ENCODE peak calls at places on chromosomes 7 and 10, in nine cellular contexts. O, Q, T, B, H, R, J, W and F are unnamed samples.

GRCh38 chr7:37714606-37715005 is 31.0 kb downstream of the GPR141 start:
- DNase-seq in O (no peak), Q (no peak), T (no peak), B (no peak), H (no peak), R (no peak), J (no peak), W (no peak), F (no peak)

GRCh38 chr7:42414028-42414427 is 177.0 kb upstream of the GLI3 start:
- DNase-seq in O (no peak), Q (no peak), T (no peak), B (no peak), H (no peak), R (no peak), J (no peak), W (no peak), F (no peak)

GRCh38 chr10:123402656-123403055 is 248.5 kb downstream of the BUB3 start:
- DNase-seq in O (no peak), Q (peak), T (peak), B (no peak), H (no peak), R (no peak), J (no peak), W (peak), F (no peak)

GRCh38 chr10:116765549-116766162 is 23.3 kb upstream of the HSPA12A start:
- DNase-seq in O (no peak), Q (peak), T (peak), B (no peak), H (peak), R (no peak), J (no peak), W (no peak), F (no peak)

GRCh38 chr10:102135956-102136526 is 3.2 kb downstream of the PPRC1 start:
- DNase-seq in O (no peak), Q (no peak), T (no peak), B (no peak), H (no peak), R (no peak), J (no peak), W (no peak), F (no peak)

GRCh38 chr7:43175525-43176200 is 63.2 kb downstream of the HECW1 start:
- DNase-seq in O (no peak), Q (no peak), T (no peak), B (no peak), H (no peak), R (no peak), J (no peak), W (no peak), F (no peak)

GRCh38 chr7:81803267-81803666 is 33.4 kb upstream of the HGF start:
- DNase-seq in O (no peak), Q (no peak), T (no peak), B (no peak), H (no peak), R (no peak), J (no peak), W (no peak), F (no peak)

GRCh38 chr7:6011541-6011940 is 2.5 kb downstream of the AIMP2 start:
- DNase-seq in O (no peak), Q (no peak), T (no peak), B (no peak), H (no peak), R (no peak), J (no peak), W (no peak), F (no peak)

GRCh38 chr7:90345548-90346319 is 782 bp upstream of the GTPBP10 start:
- DNase-seq in O (no peak), Q (peak), T (peak), B (no peak), H (peak), R (no peak), J (no peak), W (no peak), F (no peak)

GRCh38 chr7:127566242-127566641 is 19.2 kb downstream of the GCC1 start:
- DNase-seq in O (no peak), Q (no peak), T (no peak), B (no peak), H (no peak), R (no peak), J (no peak), W (no peak), F (no peak)

GRCh38 chr10:12645449-12645848 is 296.1 kb downstream of the CAMK1D start:
- DNase-seq in O (no peak), Q (no peak), T (no peak), B (no peak), H (no peak), R (no peak), J (no peak), W (no peak), F (no peak)
- TF ChIP-seq CTCF in O (no peak), Q (no peak), T (no peak), B (no peak), H (no peak), R (no peak), J (no peak), W (no peak), F (no peak)

GRCh38 chr7:86598721-86599120 is 45.0 kb upstream of the GRM3 start:
- DNase-seq in O (no peak), Q (no peak), T (no peak), B (no peak), H (no peak), R (no peak), J (no peak), W (no peak), F (no peak)

GRCh38 chr7:86600506-86601290 is 43.0 kb upstream of the GRM3 start:
- DNase-seq in O (no peak), Q (no peak), T (no peak), B (no peak), H (no peak), R (no peak), J (no peak), W (no peak), F (no peak)

GRCh38 chr7:86598311-86598710 is 45.4 kb upstream of the GRM3 start:
- DNase-seq in O (no peak), Q (no peak), T (no peak), B (no peak), H (peak), R (no peak), J (peak), W (no peak), F (no peak)
- TF ChIP-seq CTCF in O (peak), Q (no peak), T (no peak), B (no peak), H (no peak), R (no peak), J (peak), W (no peak), F (no peak)

GRCh38 chr10:110535958-110536891 is 31.3 kb upstream of the SMC3 start:
- DNase-seq in O (no peak), Q (peak), T (peak), B (no peak), H (no peak), R (peak), J (no peak), W (peak), F (no peak)
- TF ChIP-seq CTCF in O (peak), Q (no peak), T (peak), B (peak), H (no peak), R (peak), J (no peak), W (peak), F (no peak)

GRCh38 chr7:95201718-95202117 is 122.6 kb downstream of the PON1 start:
- DNase-seq in O (no peak), Q (no peak), T (no peak), B (no peak), H (no peak), R (no peak), J (no peak), W (no peak), F (no peak)

GRCh38 chr7:95204618-95205017 is 119.7 kb downstream of the PON1 start:
- DNase-seq in O (no peak), Q (no peak), T (no peak), B (no peak), H (no peak), R (no peak), J (no peak), W (no peak), F (no peak)

GRCh38 chr7:95198891-95199290 is 125.4 kb downstream of the PON1 start:
- DNase-seq in O (no peak), Q (no peak), T (no peak), B (no peak), H (no peak), R (no peak), J (no peak), W (no peak), F (no peak)

GRCh38 chr7:95205821-95206220 is 118.5 kb downstream of the PON1 start:
- DNase-seq in O (no peak), Q (no peak), T (no peak), B (no peak), H (no peak), R (peak), J (no peak), W (no peak), F (no peak)

DNA sequence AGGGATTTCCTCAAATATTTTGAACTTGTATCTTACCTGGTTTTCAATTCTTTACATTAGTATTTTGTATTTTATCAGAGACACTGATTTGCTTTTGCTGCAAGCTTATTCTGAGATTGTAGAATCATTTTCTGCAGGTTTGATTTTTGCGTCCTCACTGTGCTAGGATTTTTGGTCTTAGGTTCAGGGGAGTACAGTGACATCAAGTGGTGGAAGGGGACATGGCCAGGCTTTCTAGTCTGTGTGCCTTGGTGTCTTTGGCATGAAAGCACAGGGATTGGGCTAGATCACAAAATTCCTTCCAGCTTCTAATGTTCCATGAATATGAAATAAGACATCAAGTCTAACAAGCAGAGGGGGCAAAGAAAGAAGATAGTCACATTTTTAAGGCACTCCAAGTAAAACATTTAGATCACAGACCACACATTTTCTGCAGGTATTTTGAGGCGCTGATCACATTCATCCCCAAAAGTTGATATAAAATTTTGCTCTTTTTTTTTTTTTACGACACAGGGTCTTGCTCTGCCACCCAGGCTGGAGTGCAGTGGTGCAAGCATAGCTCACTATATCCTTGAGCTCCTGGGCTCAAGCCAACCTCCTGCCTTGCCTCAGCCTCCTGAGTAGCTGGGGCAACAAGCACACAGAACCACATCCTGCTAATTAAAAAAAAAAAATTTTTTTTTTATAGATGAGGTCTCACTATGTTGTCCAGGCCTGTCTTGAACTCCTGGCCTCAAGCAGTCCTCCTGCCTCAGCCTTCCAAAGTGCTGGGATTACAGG is 124.4 kb downstream of the PON1 start:
- DNase-seq in O (no peak), Q (peak), T (peak), B (no peak), H (no peak), R (peak), J (peak), W (peak), F (peak)
- TF ChIP-seq CTCF in O (peak), Q (peak), T (peak), B (peak), H (peak), R (peak), J (peak), W (no peak), F (peak)

GRCh38 chr7:68063171-68063570 is 1066.5 kb downstream of the TYW1 start:
- DNase-seq in O (no peak), Q (no peak), T (no peak), B (no peak), H (no peak), R (no peak), J (peak), W (no peak), F (peak)
- TF ChIP-seq CTCF in O (peak), Q (no peak), T (no peak), B (no peak), H (no peak), R (peak), J (peak), W (no peak), F (peak)

GRCh38 chr10:71209324-71210030 is 2.9 kb upstream of the UNC5B start:
- DNase-seq in O (no peak), Q (no peak), T (no peak), B (no peak), H (no peak), R (no peak), J (no peak), W (no peak), F (no peak)
- TF ChIP-seq CTCF in O (no peak), Q (no peak), T (no peak), B (no peak), H (no peak), R (no peak), J (no peak), W (peak), F (peak)

GRCh38 chr10:114635797-114636550 is 22.1 kb downstream of the ABLIM1 start:
- DNase-seq in O (no peak), Q (no peak), T (peak), B (no peak), H (peak), R (no peak), J (no peak), W (no peak), F (no peak)
- TF ChIP-seq CTCF in O (no peak), Q (no peak), T (no peak), B (no peak), H (no peak), R (no peak), J (no peak), W (no peak), F (no peak)

DNA sequence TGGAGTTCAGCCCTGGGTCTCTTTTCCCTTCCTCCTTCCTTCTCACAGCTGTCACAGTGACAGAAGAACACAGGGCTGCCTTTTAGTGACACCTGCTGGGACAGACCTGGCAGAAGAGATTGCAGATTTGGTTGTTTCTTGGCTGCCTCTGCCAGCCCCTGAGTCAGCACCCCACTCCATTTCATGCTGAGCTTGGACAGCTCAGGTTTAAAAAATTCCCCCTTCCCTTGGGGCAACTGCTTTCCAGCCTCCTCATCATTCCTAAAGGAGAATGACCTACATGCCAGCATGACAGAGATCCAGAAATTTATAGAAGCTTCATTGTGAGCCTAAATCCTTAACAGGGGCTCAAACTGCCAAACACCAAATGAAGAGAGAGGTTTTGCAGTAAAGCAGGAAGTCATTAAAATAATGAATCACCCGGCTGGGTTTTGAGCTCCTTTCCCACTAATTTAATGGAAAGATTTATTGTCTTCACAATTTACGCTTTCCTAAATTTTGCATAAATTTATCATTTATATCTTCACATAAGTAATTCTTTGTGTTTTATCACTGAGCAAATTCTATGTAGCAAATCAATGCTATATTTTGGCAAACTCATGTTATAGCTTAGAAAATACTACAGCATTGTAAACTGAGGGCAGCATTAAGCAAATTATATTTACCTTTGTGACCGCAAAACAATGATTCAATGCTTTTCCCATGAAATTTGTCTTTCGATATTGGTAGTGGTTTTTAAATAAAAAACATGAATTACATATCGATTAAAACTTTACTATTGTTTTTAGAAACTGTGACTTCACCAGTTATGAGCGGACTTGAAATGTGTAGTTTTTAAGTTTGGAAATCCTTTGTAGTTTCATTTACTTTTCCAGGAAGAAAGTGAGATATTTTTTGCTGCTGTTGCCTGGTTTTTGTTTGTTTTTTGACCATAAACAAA is 399.5 kb upstream of the ANKRD30A start:
- DNase-seq in O (peak), Q (no peak), T (no peak), B (no peak), H (no peak), R (peak), J (no peak), W (peak), F (peak)
- TF ChIP-seq CTCF in O (peak), Q (no peak), T (no peak), B (no peak), H (no peak), R (peak), J (peak), W (no peak), F (peak)

DNA sequence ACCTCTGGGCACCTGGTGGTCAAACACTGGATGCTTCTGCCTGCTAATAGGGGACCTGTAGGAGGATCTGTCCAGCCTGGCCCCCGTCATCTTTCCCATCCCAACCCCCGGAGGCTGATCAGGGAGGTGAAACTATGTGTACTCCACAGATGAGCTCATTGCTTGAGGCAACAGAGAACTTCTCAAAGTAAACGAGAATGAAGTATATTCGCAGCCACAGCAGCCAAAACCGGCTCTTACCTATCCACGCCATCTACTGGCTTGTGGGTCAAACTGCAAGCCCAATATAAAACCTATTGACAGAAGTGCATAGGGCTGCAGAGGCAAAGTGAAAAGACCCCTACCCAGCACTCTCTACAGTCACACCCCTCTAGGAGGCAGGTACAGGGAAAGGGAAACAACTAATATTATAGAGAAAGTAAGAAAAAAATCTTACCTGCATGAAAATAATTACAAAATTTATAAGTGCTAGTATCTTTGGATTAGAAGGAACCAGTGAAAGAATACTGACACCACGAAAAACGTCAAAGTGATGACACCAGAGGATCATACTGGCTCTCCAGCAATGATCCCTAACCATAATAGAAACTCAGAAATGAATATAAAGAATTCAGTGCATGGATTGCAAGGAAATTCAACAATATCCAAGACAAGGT is 973.5 kb downstream of the ANKRD7 start:
- DNase-seq in O (no peak), Q (peak), T (no peak), B (no peak), H (peak), R (peak), J (peak), W (peak), F (peak)
- TF ChIP-seq CTCF in O (peak), Q (peak), T (no peak), B (peak), H (peak), R (peak), J (peak), W (peak), F (peak)

GRCh38 chr7:135169141-135169935 is 1.2 kb downstream of the CYREN start:
- DNase-seq in O (no peak), Q (peak), T (peak), B (no peak), H (peak), R (no peak), J (no peak), W (peak), F (peak)
- TF ChIP-seq CTCF in O (peak), Q (peak), T (no peak), B (peak), H (peak), R (peak), J (peak), W (peak), F (peak)